ENCODE peak calls at places on chromosomes 1 and 21, in four cellular contexts. U, T, G and K are unnamed samples.

GRCh38 chr21:45048968-45049367 is 25.4 kb upstream of the ADARB1 start:
- DNase-seq in G (no peak), T (no peak), U (no peak), K (no peak)

GRCh38 chr1:2229032-2229920 is 1.2 kb downstream of the SKI start:
- DNase-seq in G (no peak), U (no peak), T (peak; percentile 58), K (no peak)

GRCh38 chr1:218460367-218460766 is 115.2 kb downstream of the TGFB2 start:
- DNase-seq in T (no peak), G (no peak), U (no peak), K (no peak)

GRCh38 chr21:14545906-14546480 is at the start of gene SAMSN1:
- DNase-seq in T (peak; percentile 81), U (peak; percentile 54), G (peak; percentile 22), K (no peak)

GRCh38 chr1:59017501-59018231 is 233.8 kb upstream of the JUN start:
- DNase-seq in U (no peak), G (no peak), T (no peak), K (no peak)

GRCh38 chr1:1281533-1282321 is 1.5 kb downstream of the SCNN1D start:
- DNase-seq in T (no peak), G (no peak), U (no peak), K (no peak)

GRCh38 chr1:6385673-6386191 is 7.8 kb downstream of the ACOT7 start:
- DNase-seq in T (no peak), G (no peak), U (no peak), K (no peak)

GRCh38 chr1:151867785-151868403 is 14.4 kb upstream of the THEM5 start:
- DNase-seq in G (no peak), T (no peak), U (no peak), K (no peak)

GRCh38 chr1:247415423-247416361 is at the start of gene NLRP3:
- DNase-seq in T (peak; percentile 61), G (no peak), U (no peak), K (no peak)

GRCh38 chr1:199403421-199404116 is 623.9 kb upstream of the NR5A2 start:
- DNase-seq in G (no peak), U (no peak), T (no peak), K (no peak)

GRCh38 chr1:201497935-201498509 is 8.9 kb downstream of the CSRP1 start:
- DNase-seq in G (no peak), U (no peak), T (no peak), K (no peak)

GRCh38 chr1:41435570-41436178 is 48.8 kb downstream of the EDN2 start:
- DNase-seq in T (no peak), G (no peak), U (no peak), K (no peak)

GRCh38 chr21:31084689-31085088 is 46.4 kb upstream of the KRTAP19-8 start:
- DNase-seq in G (no peak), T (no peak), U (no peak), K (no peak)

GRCh38 chr1:43979528-43980254 is 681 bp downstream of the B4GALT2 start:
- DNase-seq in G (no peak), T (no peak), U (no peak), K (no peak)

GRCh38 chr1:59903136-59903754 is 23.3 kb downstream of the CYP2J2 start:
- DNase-seq in G (no peak), T (no peak), U (no peak), K (no peak)

GRCh38 chr1:20729990-20730689 is 2.4 kb downstream of the SH2D5 start:
- DNase-seq in U (no peak), T (no peak), G (no peak), K (no peak)

GRCh38 chr1:41872074-41872473 is 46.6 kb downstream of the HIVEP3 start:
- DNase-seq in U (no peak), G (no peak), T (no peak), K (no peak)

GRCh38 chr1:119712342-119713038 is 756 bp downstream of the PHGDH start:
- DNase-seq in U (peak; percentile 24), G (no peak), T (no peak), K (no peak)

GRCh38 chr1:161335796-161336195 is 21.6 kb downstream of the SDHC start:
- DNase-seq in G (no peak), U (no peak), T (no peak), K (no peak)

GRCh38 chr1:194860248-194861201 is 1674.1 kb upstream of the B3GALT2 start:
- DNase-seq in U (no peak), G (no peak), T (no peak), K (no peak)

GRCh38 chr1:162003061-162003824 is 20.4 kb downstream of the OLFML2B start:
- DNase-seq in T (no peak), G (no peak), U (no peak), K (no peak)

GRCh38 chr1:37656881-37657280 is 22.2 kb upstream of the RSPO1 start:
- DNase-seq in G (no peak), T (no peak), U (no peak), K (no peak)

GRCh38 chr21:26041441-26042180 is 129.0 kb downstream of the APP start:
- DNase-seq in U (no peak), G (no peak), T (no peak), K (no peak)

GRCh38 chr21:32886339-32886738 is 114.8 kb upstream of the PAXBP1 start:
- DNase-seq in G (no peak), T (no peak), U (no peak), K (no peak)

GRCh38 chr1:204113900-204114299 is 37.9 kb downstream of the ETNK2 start:
- DNase-seq in U (no peak), G (no peak), T (no peak), K (no peak)

GRCh38 chr1:205998457-205999241 is 4.5 kb downstream of the RAB7B start:
- DNase-seq in U (no peak), G (no peak), T (no peak), K (no peak)

GRCh38 chr1:159959451-159959850 is 5.4 kb upstream of the SLAMF9 start:
- DNase-seq in U (no peak), T (no peak), G (no peak), K (no peak)

GRCh38 chr21:35252831-35253230 is 203.7 kb upstream of the RUNX1 start:
- DNase-seq in T (no peak), G (no peak), U (no peak), K (no peak)

GRCh38 chr1:147083919-147084272 is 88.4 kb downstream of the PRKAB2 start:
- DNase-seq in T (no peak), G (no peak), U (no peak), K (no peak)

GRCh38 chr1:239237912-239238311 is 148.5 kb upstream of the CHRM3 start:
- DNase-seq in T (no peak), U (no peak), G (no peak), K (no peak)

GRCh38 chr1:188089461-188089860 is 1260.7 kb downstream of the PLA2G4A start:
- DNase-seq in T (no peak), G (no peak), U (no peak), K (no peak)

GRCh38 chr1:177170756-177171535 is at the start of gene BRINP2:
- DNase-seq in G (no peak), T (no peak), U (no peak), K (no peak)

GRCh38 chr1:59272507-59272906 is 24.4 kb upstream of the FGGY start:
- DNase-seq in G (no peak), T (peak; percentile 80), U (no peak), K (no peak)

GRCh38 chr1:200512191-200512590 is 102.4 kb upstream of the ZNF281 start:
- DNase-seq in T (no peak), G (no peak), U (no peak), K (no peak)

GRCh38 chr1:35452086-35452485 is 105.1 kb downstream of the KIAA0319L start:
- DNase-seq in U (no peak), T (no peak), G (no peak), K (no peak)

GRCh38 chr1:97145321-97145956 is 423.9 kb downstream of the PTBP2 start:
- DNase-seq in T (no peak), G (no peak), U (no peak), K (no peak)

GRCh38 chr1:77220687-77221463 is 1.6 kb upstream of the PIGK start:
- DNase-seq in G (no peak), U (no peak), T (no peak), K (no peak)

GRCh38 chr1:113223546-113223945 is 150.5 kb downstream of the LRIG2 start:
- DNase-seq in G (no peak), T (no peak), U (no peak), K (no peak)

GRCh38 chr21:28358702-28359101 is 634.0 kb downstream of the LTN1 start:
- DNase-seq in T (no peak), G (no peak), U (no peak), K (no peak)